ENCODE peak calls at places on chromosomes 11 and 22, in five cellular contexts. B is colonic mucosa, F is fibroblast of gingiva, J is midbrain, A is brain microvascular endothelial cell. Q is an unnamed sample.

GRCh38 chr22:24938741-24939341 is 7.7 kb downstream of the LHFPL7 start:
- DNase-seq in A (no peak), J (no peak), F (peak; percentile 22), B (peak; percentile 48), Q (peak; percentile 16)

GRCh38 chr11:92717240-92717639 is 252.2 kb upstream of the MTNR1B start:
- DNase-seq in J (no peak), A (no peak), F (no peak), B (no peak), Q (no peak)

GRCh38 chr22:45207981-45208664 is 32.6 kb downstream of the KIAA0930 start:
- DNase-seq in B (no peak), F (peak; percentile 60), A (peak; percentile 76), J (no peak), Q (peak; percentile 9)

GRCh38 chr11:110629594-110629993 is 82.6 kb downstream of the ARHGAP20 start:
- DNase-seq in F (no peak), B (no peak), J (no peak), A (no peak), Q (no peak)

GRCh38 chr11:97722065-97722464 is 1298.7 kb upstream of the CNTN5 start:
- DNase-seq in A (peak; percentile 98), F (no peak), J (no peak), B (no peak), Q (peak; percentile 89)

GRCh38 chr11:124760205-124760652 is 1.9 kb downstream of the ESAM start:
- DNase-seq in F (no peak), J (no peak), B (no peak), A (no peak), Q (no peak)

GRCh38 chr11:58061813-58062212 is 31.1 kb downstream of the OR6Q1 start:
- DNase-seq in B (no peak), J (no peak), F (no peak), A (peak; percentile 35), Q (peak; percentile 40)

GRCh38 chr11:35143509-35144102 is 4.6 kb downstream of the CD44 start:
- DNase-seq in J (no peak), A (no peak), B (no peak), F (no peak), Q (peak; percentile 30)

GRCh38 chr11:13939952-13940610 is 22.4 kb upstream of the SPON1 start:
- DNase-seq in B (no peak), J (no peak), A (no peak), F (no peak), Q (peak; percentile 78)

GRCh38 chr11:108500721-108501120 is 2.5 kb upstream of the POGLUT3 start:
- DNase-seq in J (no peak), F (no peak), B (no peak), A (no peak), Q (no peak)

GRCh38 chr11:8359521-8359920 is 95.8 kb upstream of the LMO1 start:
- DNase-seq in J (no peak), A (no peak), F (no peak), B (no peak), Q (no peak)

GRCh38 chr22:46028069-46028991 is 51.4 kb upstream of the WNT7B start:
- DNase-seq in F (no peak), J (no peak), B (no peak), A (no peak), Q (no peak)

GRCh38 chr11:120832609-120833221 is 191.2 kb upstream of the TBCEL start:
- DNase-seq in J (peak; percentile 58), A (no peak), B (no peak), F (no peak), Q (no peak)

GRCh38 chr11:85826096-85826855 is 15.3 kb upstream of the SYTL2 start:
- DNase-seq in J (no peak), A (peak; percentile 40), F (peak; percentile 30), B (no peak), Q (peak; percentile 39)

GRCh38 chr11:3159296-3160190 is 5.6 kb downstream of the OSBPL5 start:
- DNase-seq in B (no peak), F (peak; percentile 24), J (peak; percentile 14), A (no peak), Q (no peak)

GRCh38 chr22:31269892-31270574 is 22.3 kb downstream of the PIK3IP1 start:
- DNase-seq in F (no peak), J (no peak), B (no peak), A (no peak), Q (no peak)

GRCh38 chr22:29030618-29031235 is 30.9 kb downstream of the C22orf31 start:
- DNase-seq in B (peak; percentile 90), A (peak; percentile 59), F (peak; percentile 68), J (peak; percentile 37), Q (peak; percentile 79)

GRCh38 chr22:38981659-38982007 is 514 bp upstream of the APOBEC3B start:
- DNase-seq in A (no peak), F (no peak), B (no peak), J (no peak), Q (no peak)

GRCh38 chr11:132312616-132313210 is 942.3 kb downstream of the NTM start:
- DNase-seq in B (no peak), A (peak; percentile 50), F (peak; percentile 36), J (peak; percentile 47), Q (no peak)

GRCh38 chr11:61922539-61922938 is 5.2 kb upstream of the RAB3IL1 start:
- DNase-seq in J (no peak), B (peak; percentile 69), A (peak; percentile 11), F (peak; percentile 90), Q (no peak)

GRCh38 chr22:35921777-35922176 is 106.8 kb downstream of the RBFOX2 start:
- DNase-seq in B (peak; percentile 76), F (peak; percentile 90), J (peak; percentile 72), A (peak; percentile 88), Q (peak; percentile 83)

GRCh38 chr22:35421121-35421520 is 21.2 kb downstream of the MCM5 start:
- DNase-seq in F (no peak), J (no peak), B (no peak), A (no peak), Q (no peak)

GRCh38 chr22:36546932-36547331 is 18.0 kb upstream of the EIF3D start:
- DNase-seq in F (peak; percentile 18), B (no peak), A (peak; percentile 76), J (no peak), Q (peak; percentile 81)

GRCh38 chr11:69700278-69701140 is 3.3 kb downstream of the FGF19 start:
- DNase-seq in F (no peak), J (peak; percentile 62), B (no peak), A (peak; percentile 56), Q (peak; percentile 84)

GRCh38 chr11:99814738-99815137 is 794.0 kb downstream of the CNTN5 start:
- DNase-seq in J (no peak), B (no peak), A (no peak), F (no peak), Q (no peak)

GRCh38 chr11:103877221-103877620 is 159.2 kb upstream of the DDI1 start:
- DNase-seq in B (no peak), J (peak; percentile 30), A (no peak), F (peak; percentile 34), Q (no peak)

GRCh38 chr11:2694995-2695939 is 4.5 kb downstream of the KCNQ1OT1 start:
- DNase-seq in B (no peak), A (no peak), F (no peak), J (no peak), Q (no peak)

GRCh38 chr11:79412761-79413160 is 28.1 kb downstream of the TENM4 start:
- DNase-seq in F (no peak), A (no peak), B (no peak), J (no peak), Q (peak; percentile 25)

GRCh38 chr11:107044503-107044902 is 26.2 kb upstream of the GUCY1A2 start:
- DNase-seq in J (no peak), A (peak; percentile 54), B (no peak), F (no peak), Q (peak; percentile 28)

GRCh38 chr11:65456418-65456817 is 33.8 kb downstream of the NEAT1 start:
- DNase-seq in F (peak; percentile 43), A (no peak), B (no peak), J (no peak), Q (no peak)

GRCh38 chr11:92552942-92553341 is 328.3 kb downstream of the FAT3 start:
- DNase-seq in F (no peak), A (no peak), J (no peak), B (no peak), Q (no peak)

GRCh38 chr22:29062286-29062949 is 787 bp upstream of the C22orf31 start:
- DNase-seq in B (no peak), A (no peak), J (no peak), F (no peak), Q (no peak)

Q was measured in A172.